ENCODE peak calls at places on chromosomes 5 and 9, in seven cellular contexts. O is mesenchymal stem cell, G is H1, J is IMR-90, A is neuronal stem cell, X is mesendoderm, L is H9. H is an unnamed sample.

GRCh38 chr5:160649304-160649703 is 202.7 kb downstream of the ATP10B start:
- DNase-seq in O (no peak), G (no peak), J (no peak), A (no peak), X (peak), L (peak), H (no peak)

GRCh38 chr9:126701820-126702500 is 88.2 kb downstream of the LMX1B start:
- DNase-seq in O (no peak), G (no peak), J (no peak), A (no peak), X (no peak), L (peak), H (no peak)

GRCh38 chr5:119131530-119132313 is 60.8 kb downstream of the DMXL1 start:
- DNase-seq in O (no peak), G (no peak), J (peak), A (no peak), X (no peak), L (no peak), H (no peak)

GRCh38 chr5:154517181-154517580 is 39.2 kb upstream of the HAND1 start:
- DNase-seq in O (no peak), G (no peak), J (no peak), A (no peak), X (peak), L (no peak), H (no peak)

GRCh38 chr5:178120661-178121357 is 7.5 kb downstream of the N4BP3 start:
- DNase-seq in O (peak), G (peak), J (peak), A (no peak), X (peak), L (peak), H (no peak)

GRCh38 chr5:329106-329757 is 7.7 kb downstream of the AHRR start:
- DNase-seq in O (no peak), G (no peak), J (peak), A (no peak), X (no peak), L (no peak), H (no peak)

GRCh38 chr9:100575006-100575405 is 2.9 kb upstream of the CAVIN4 start:
- DNase-seq in O (no peak), G (no peak), J (no peak), A (no peak), X (no peak), L (no peak), H (no peak)

GRCh38 chr9:138101444-138102234 is 224.1 kb downstream of the CACNA1B start:
- DNase-seq in O (no peak), G (no peak), J (no peak), A (no peak), X (no peak), L (peak), H (no peak)

GRCh38 chr5:111454198-111454606 is 58.1 kb downstream of the STARD4 start:
- DNase-seq in O (peak), G (no peak), J (peak), A (no peak), X (no peak), L (no peak), H (no peak)

GRCh38 chr5:141708016-141708415 is 26.0 kb upstream of the ARAP3 start:
- DNase-seq in O (no peak), G (no peak), J (no peak), A (no peak), X (no peak), L (no peak), H (no peak)

GRCh38 chr5:141709704-141710267 is 27.8 kb upstream of the ARAP3 start:
- DNase-seq in O (no peak), G (no peak), J (no peak), A (no peak), X (no peak), L (no peak), H (no peak)

GRCh38 chr5:141714542-141715303 is 32.7 kb upstream of the ARAP3 start:
- DNase-seq in O (no peak), G (no peak), J (no peak), A (no peak), X (no peak), L (no peak), H (peak)

GRCh38 chr5:141713616-141714309 is 31.7 kb upstream of the ARAP3 start:
- DNase-seq in O (peak), G (no peak), J (no peak), A (no peak), X (no peak), L (no peak), H (peak)

GRCh38 chr5:141711687-141712086 is 29.7 kb upstream of the ARAP3 start:
- DNase-seq in O (no peak), G (no peak), J (no peak), A (no peak), X (no peak), L (no peak), H (no peak)
- H2BK120ac ChIP-seq in O (no peak), G (no peak), J (no peak), A (no peak), X (no peak), L (no peak), H (no peak)

GRCh38 chr9:96056221-96056620 is 180.7 kb downstream of the ERCC6L2 start:
- DNase-seq in O (no peak), G (no peak), J (no peak), A (no peak), X (no peak), L (no peak), H (no peak)
- H2BK120ac ChIP-seq in O (no peak), G (no peak), J (no peak), A (no peak), X (no peak), L (no peak), H (no peak)

DNA sequence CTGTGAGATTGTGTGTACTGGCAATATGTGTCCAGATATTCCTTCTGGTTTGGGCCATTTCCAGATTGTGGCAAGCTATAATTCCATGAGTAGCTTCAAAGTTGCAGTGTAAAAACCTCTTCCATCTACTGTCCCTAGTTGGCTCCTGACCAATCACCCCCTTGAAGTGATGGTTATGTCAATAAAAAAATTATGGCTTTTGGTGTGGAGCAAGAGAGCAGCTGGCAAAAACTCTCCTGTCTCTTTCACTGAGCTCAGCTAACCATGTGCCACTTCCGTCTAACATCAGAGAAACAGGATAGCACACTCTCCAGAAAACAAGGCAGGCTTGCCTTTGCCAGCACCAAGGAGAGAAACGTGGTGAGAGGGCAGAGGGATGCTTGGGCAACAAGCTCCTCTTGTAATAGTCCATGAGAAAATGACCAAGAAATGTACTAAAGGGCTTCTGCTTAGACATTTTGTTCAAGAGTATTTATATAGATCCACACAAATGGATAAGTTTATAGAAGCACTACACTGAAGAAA is 914.4 kb upstream of the SEMA6A start:
- DNase-seq in O (no peak), G (no peak), J (no peak), A (no peak), X (no peak), L (no peak), H (no peak)
- H2BK120ac ChIP-seq in O (no peak), G (no peak), J (no peak), A (no peak), X (no peak), L (no peak), H (no peak)

DNA sequence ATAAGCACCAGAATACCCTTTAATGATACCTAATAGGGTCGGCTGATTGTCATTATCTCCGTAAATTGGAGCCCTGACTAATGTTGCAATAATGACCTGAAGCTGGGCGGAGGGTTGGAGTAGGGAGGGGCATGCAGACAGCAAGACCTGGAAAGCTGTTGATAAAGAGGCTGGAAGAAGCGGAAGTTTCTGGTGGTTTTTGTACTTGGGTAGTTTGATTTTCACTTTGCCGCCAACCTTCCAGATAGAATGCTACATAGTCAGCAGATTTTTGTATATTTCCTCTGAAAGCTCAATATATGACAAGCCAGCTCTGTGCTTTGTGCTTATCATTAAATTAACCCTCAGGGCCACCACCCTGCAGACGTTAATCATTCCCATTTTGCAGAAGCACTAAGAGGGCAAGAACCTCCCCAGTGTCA is 34.9 kb downstream of the DIRAS2 start:
- DNase-seq in O (no peak), G (no peak), J (no peak), A (no peak), X (peak), L (no peak), H (peak)
- H2BK120ac ChIP-seq in O (no peak), G (no peak), J (no peak), A (no peak), X (no peak), L (no peak), H (no peak)

DNA sequence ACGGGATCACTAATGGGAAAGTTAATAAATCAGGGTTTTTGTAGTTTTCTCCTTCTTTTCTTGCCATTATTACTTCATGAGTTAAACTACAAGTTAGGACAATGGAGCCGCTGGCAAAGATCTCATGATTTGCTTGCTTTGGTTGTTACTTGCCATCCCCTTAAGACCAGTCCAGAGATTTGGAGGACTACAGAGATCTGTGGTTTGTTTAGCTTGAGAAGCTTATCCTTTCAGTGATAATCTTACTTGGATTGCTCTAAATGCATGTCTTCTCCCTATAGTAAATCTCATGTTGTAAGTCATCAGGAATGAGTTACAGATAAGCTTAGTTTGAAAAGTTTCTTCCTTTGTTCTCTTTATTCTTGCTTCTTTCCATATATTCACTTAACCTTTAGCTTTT is 70.9 kb downstream of the TLE4 start:
- DNase-seq in O (no peak), G (no peak), J (no peak), A (no peak), X (no peak), L (no peak), H (no peak)
- H2BK120ac ChIP-seq in O (no peak), G (no peak), J (no peak), A (no peak), X (no peak), L (no peak), H (no peak)

GRCh38 chr5:179120951-179121666 is 60.9 kb downstream of the ZNF354C start:
- DNase-seq in O (no peak), G (no peak), J (no peak), A (no peak), X (no peak), L (no peak), H (no peak)
- H2BK120ac ChIP-seq in O (no peak), G (no peak), J (no peak), A (no peak), X (no peak), L (no peak), H (no peak)

DNA sequence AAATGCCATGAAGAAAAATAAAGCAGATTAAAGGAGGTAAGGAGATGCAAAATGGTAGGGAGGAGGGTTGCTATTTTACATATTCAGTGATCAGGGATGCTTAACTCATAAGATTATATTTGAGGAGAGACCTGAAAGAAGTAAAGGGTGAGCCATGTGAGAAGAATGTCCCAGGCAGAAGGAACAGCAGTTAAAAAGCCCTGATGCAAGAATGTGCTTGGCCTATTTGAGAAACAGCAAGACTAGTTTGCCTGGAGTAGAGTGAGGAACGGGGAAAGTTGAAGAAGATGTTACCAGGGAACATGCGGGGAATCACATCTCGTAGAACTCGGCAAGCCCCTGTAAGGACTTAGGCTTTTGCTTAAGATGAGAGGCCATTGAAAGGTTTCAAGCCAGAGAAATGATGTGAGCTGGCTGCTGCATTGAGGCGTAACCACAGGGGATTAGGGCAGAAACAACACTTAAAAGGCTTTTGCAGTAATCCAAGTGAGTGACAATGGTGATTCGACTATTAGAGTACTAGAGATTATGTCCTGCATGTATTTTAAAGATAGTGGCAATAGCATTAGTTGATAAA is 198.7 kb downstream of the VPS13A start:
- DNase-seq in O (peak), G (peak), J (peak), A (peak), X (peak), L (no peak), H (no peak)
- H2BK120ac ChIP-seq in O (no peak), G (no peak), J (no peak), A (no peak), X (no peak), L (no peak), H (no peak)

GRCh38 chr5:172874647-172875371 is 40.8 kb downstream of the ERGIC1 start:
- DNase-seq in O (no peak), G (no peak), J (no peak), A (no peak), X (no peak), L (no peak), H (no peak)
- H2BK120ac ChIP-seq in O (no peak), G (no peak), J (peak), A (no peak), X (no peak), L (no peak), H (no peak)

DNA sequence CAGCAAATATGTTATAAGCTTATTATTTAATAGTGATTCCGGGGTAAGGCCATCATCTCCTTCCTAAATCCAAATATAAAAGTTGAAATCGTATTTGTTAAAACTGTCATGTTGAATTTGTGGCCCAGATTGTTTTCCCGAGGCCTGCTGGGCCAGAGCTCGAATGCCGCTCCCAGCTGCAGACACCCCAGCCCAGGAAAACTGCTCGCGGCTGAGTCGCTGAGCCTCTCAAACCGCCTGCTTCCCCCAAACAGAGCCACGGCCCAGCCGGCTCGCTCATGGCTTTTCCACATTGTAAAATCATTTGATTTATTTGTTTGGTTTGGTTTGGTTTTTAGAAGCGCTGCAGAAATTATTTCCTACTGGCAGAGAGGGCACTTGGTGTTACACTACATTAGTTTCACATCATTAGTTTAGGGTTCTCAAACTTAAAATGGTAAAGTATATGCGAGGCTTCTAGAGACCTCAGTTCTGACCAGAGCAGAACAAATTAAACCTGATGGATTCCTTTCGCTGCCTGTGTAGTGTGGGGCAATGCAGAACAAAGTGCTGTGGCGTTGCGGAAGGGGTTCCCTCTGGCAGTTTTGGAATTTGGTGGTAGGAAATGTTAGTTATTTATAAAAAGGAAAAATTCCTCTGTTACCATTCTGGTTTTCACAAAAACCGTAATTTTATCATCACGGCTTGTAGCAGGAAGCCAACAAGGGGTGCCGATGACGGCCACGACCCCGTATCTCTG is 156.5 kb upstream of the PITX1 start:
- DNase-seq in O (no peak), G (no peak), J (no peak), A (peak), X (peak), L (no peak), H (no peak)
- H2BK120ac ChIP-seq in O (peak), G (no peak), J (peak), A (no peak), X (no peak), L (no peak), H (no peak)

H was measured in trophoblast cell.